ENCODE peak calls at places on chromosomes 7 and 10, in seven cellular contexts. V is SK-N-SH, P is HepG2, Y is GM12878, A is H1, X is HCT116, T is K562. O is an unnamed sample.
A peak's percentile ranks its signal among the peaks of the same experiment; 100 is the strongest.

GRCh38 chr7:76244781-76245391 is 43.2 kb downstream of the SRRM3 start:
- DNase-seq in X (no peak), P (peak; percentile 54), T (no peak), A (no peak), V (peak; percentile 51), Y (no peak), O (no peak)

GRCh38 chr7:99791667-99792356 is 7.8 kb upstream of the CYP3A4 start:
- DNase-seq in A (no peak), P (no peak), Y (no peak), V (no peak), X (no peak), T (no peak), O (no peak)

GRCh38 chr7:620052-620451 is 100.4 kb upstream of the PDGFA start:
- DNase-seq in Y (no peak), P (no peak), T (peak; percentile 39), X (no peak), A (no peak), V (no peak), O (no peak)

GRCh38 chr10:119113805-119114732 is 10.2 kb downstream of the DENND10 start:
- DNase-seq in P (peak; percentile 98), A (no peak), T (no peak), X (no peak), Y (no peak), V (no peak), O (no peak)

GRCh38 chr7:2794836-2795636 is 49.1 kb downstream of the GNA12 start:
- DNase-seq in P (no peak), V (no peak), Y (no peak), A (no peak), T (no peak), X (no peak), O (no peak)

GRCh38 chr10:133169173-133169947 is 9.3 kb downstream of the KNDC1 start:
- DNase-seq in T (no peak), A (peak; percentile 41), X (no peak), P (no peak), V (no peak), Y (no peak), O (no peak)

GRCh38 chr10:30528427-30528782 is 94.4 kb downstream of the MAP3K8 start:
- DNase-seq in T (no peak), A (no peak), V (no peak), P (no peak), Y (no peak), X (no peak), O (no peak)

GRCh38 chr10:122558452-122558851 is 2.1 kb upstream of the DMBT1 start:
- DNase-seq in X (no peak), Y (no peak), T (no peak), A (no peak), P (no peak), V (no peak), O (no peak)

GRCh38 chr7:37031571-37032257 is 307.4 kb upstream of the AOAH start:
- DNase-seq in A (no peak), V (no peak), X (peak; percentile 99), P (peak; percentile 97), Y (no peak), T (peak; percentile 55), O (peak; percentile 71)

GRCh38 chr7:82838314-82838713 is 324.4 kb downstream of the PCLO start:
- DNase-seq in T (no peak), V (peak; percentile 14), Y (no peak), A (no peak), P (no peak), X (no peak), O (no peak)

GRCh38 chr7:28725911-28726310 is 232.2 kb downstream of the TRIL start:
- DNase-seq in V (no peak), A (no peak), P (no peak), Y (no peak), T (no peak), X (no peak), O (no peak)

GRCh38 chr10:103153765-103154197 is 39.3 kb downstream of the NT5C2 start:
- DNase-seq in Y (no peak), P (peak; percentile 29), V (no peak), X (no peak), T (no peak), A (no peak), O (no peak)

GRCh38 chr7:1713502-1714484 is 43.7 kb downstream of the ELFN1 start:
- DNase-seq in T (no peak), X (no peak), V (peak; percentile 91), Y (no peak), P (peak; percentile 88), A (no peak), O (no peak)

GRCh38 chr10:132670546-132670945 is 115.4 kb downstream of the NKX6-2 start:
- DNase-seq in Y (no peak), A (no peak), P (no peak), V (no peak), T (no peak), X (no peak), O (no peak)

GRCh38 chr10:12181065-12181775 is 14.5 kb downstream of the NUDT5 start:
- DNase-seq in T (no peak), A (no peak), Y (peak; percentile 31), X (no peak), V (no peak), P (no peak), O (no peak)

GRCh38 chr7:99579956-99580777 is 17.9 kb upstream of the TMEM225B start:
- DNase-seq in Y (no peak), V (peak; percentile 91), X (no peak), T (no peak), A (peak; percentile 89), P (peak; percentile 6), O (no peak)

GRCh38 chr10:306654-307185 is 171.5 kb downstream of the ZMYND11 start:
- DNase-seq in T (no peak), Y (no peak), X (no peak), V (no peak), A (peak; percentile 58), P (peak; percentile 61), O (no peak)

GRCh38 chr7:55133630-55134392 is 115.0 kb downstream of the EGFR start:
- DNase-seq in A (no peak), Y (no peak), T (peak; percentile 62), X (peak; percentile 65), P (peak; percentile 73), V (peak; percentile 53), O (no peak)

GRCh38 chr7:131935180-131935579 is 378.8 kb upstream of the PODXL start:
- DNase-seq in A (no peak), T (no peak), V (no peak), X (no peak), Y (no peak), P (no peak), O (no peak)

GRCh38 chr10:68665841-68666240 is 55.2 kb upstream of the CCAR1 start:
- DNase-seq in P (no peak), V (no peak), X (no peak), T (no peak), A (no peak), Y (no peak), O (no peak)

GRCh38 chr10:93917814-93918213 is 24.0 kb downstream of the SLC35G1 start:
- DNase-seq in X (no peak), Y (no peak), A (no peak), P (no peak), V (no peak), T (no peak), O (no peak)

GRCh38 chr7:107874605-107875446 is 16.2 kb upstream of the DLD start:
- DNase-seq in A (no peak), P (peak; percentile 63), Y (no peak), X (peak; percentile 48), T (peak; percentile 77), V (peak; percentile 82), O (peak; percentile 68)

GRCh38 chr7:50342616-50343114 is 38.1 kb downstream of the IKZF1 start:
- DNase-seq in X (no peak), A (no peak), P (no peak), V (no peak), Y (no peak), T (no peak), O (no peak)

GRCh38 chr7:152341039-152341913 is 94.5 kb downstream of the KMT2C start:
- DNase-seq in X (peak; percentile 44), A (no peak), P (peak; percentile 60), T (peak; percentile 81), V (peak; percentile 71), Y (peak; percentile 40), O (peak; percentile 45)

GRCh38 chr10:52283174-52283573 is 30.9 kb upstream of the DKK1 start:
- DNase-seq in T (no peak), Y (no peak), P (peak; percentile 6), X (no peak), A (no peak), V (no peak), O (no peak)

DNA sequence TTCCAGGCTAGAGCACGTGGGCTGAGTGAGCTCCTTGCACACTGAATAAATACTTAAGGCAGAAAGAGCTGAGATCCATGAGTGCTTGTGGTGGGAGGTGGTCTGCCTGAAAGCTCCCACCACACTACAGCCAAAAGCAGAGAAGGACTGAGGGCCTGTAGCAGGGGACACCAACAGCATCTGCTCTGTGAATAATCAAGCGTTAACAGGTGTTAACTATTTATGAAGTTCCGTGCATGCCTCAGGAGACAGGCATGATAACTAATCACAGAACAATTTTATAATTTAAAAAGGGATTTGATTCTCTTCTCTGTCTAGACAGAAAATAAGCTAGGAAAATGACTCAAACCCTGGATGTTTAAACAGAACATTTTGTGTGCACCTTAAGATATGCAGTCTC is 61.6 kb upstream of the GHITM start:
- DNase-seq in A (no peak), X (no peak), T (no peak), V (no peak), Y (no peak), P (no peak), O (no peak)
- TF ChIP-seq JUND in A (no peak), X (no peak), T (no peak), V (no peak), Y (no peak), P (no peak), O (no peak)

GRCh38 chr10:13453896-13454295 is 74.9 kb downstream of the BEND7 start:
- DNase-seq in P (no peak), X (no peak), T (no peak), Y (peak; percentile 16), A (peak; percentile 41), V (no peak), O (no peak)
- TF ChIP-seq JUND in P (no peak), X (no peak), T (no peak), Y (no peak), A (no peak), V (no peak), O (no peak)

GRCh38 chr10:33352154-33352553 is 17.7 kb upstream of the NRP1 start:
- DNase-seq in X (no peak), A (no peak), T (no peak), V (no peak), Y (no peak), P (no peak), O (no peak)
- TF ChIP-seq JUND in X (no peak), A (no peak), T (no peak), V (peak; percentile 52), Y (no peak), P (no peak), O (no peak)

DNA sequence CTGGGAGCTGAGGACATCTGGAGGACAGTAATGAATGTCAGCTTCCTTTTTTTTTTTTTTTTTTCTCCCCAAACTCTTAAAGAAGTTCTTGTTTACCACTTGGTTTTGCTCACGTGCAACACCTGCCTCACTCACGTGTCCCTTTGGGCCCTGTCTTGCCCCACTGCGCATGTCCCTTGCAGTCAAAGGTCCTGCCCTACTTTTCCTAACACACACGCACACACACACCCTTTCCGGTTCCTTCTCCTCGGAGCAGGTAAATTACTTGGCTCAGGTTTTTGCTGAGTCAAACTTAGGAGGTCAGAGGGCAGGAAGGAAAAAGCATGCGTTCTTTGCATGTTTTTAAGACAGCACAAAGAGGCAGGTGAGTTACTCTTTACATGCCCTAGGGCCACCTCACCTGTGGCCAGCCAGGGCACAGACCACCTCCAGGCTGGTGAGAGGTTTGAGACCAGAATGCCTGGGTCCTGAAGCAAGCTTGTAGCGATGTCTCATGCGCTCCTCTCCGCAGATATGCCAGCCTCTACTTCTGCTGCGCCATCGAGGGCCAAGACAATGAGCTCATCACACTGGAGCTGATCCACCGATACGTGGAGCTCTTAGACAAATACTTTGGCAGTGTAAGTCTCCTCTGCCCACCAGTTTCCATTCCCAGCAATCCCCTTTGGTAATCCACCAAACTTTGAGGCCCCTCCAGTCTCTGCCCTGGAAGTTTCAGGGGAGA is 2.8 kb downstream of the AP1S1 start:
- DNase-seq in T (no peak), X (no peak), P (no peak), Y (no peak), A (no peak), V (no peak), O (no peak)
- TF ChIP-seq JUND in T (no peak), X (no peak), P (no peak), Y (no peak), A (no peak), V (no peak), O (no peak)